ENCODE peak calls at places on chromosomes 13 and 19, in eight cellular contexts. R is left ventricle myocardium inferior, Q is tibial nerve, M is MCF 10A, K is cardiac muscle cell, X is fibroblast of pulmonary artery, J is right lobe of liver, W is WTC11. E is an unnamed sample.

GRCh38 chr13:51645154-51645650 is 60.9 kb downstream of the WDFY2 start:
- DNase-seq in M (peak; percentile 78), R (no peak), Q (no peak), J (no peak), W (no peak), X (peak; percentile 90), K (peak; percentile 91), E (no peak)

GRCh38 chr19:32373614-32374295 is 28.3 kb downstream of the ZNF507 start:
- DNase-seq in W (no peak), K (peak; percentile 99), M (peak; percentile 97), J (peak; percentile 73), X (peak; percentile 99), Q (no peak), R (no peak), E (no peak)

GRCh38 chr13:25217023-25217909 is 45.2 kb upstream of the AMER2 start:
- DNase-seq in J (no peak), W (no peak), Q (no peak), K (peak; percentile 39), X (peak; percentile 45), M (peak; percentile 25), R (no peak), E (no peak)

GRCh38 chr19:16914421-16914820 is 25.6 kb downstream of the F2RL3 start:
- DNase-seq in M (no peak), K (no peak), X (no peak), J (no peak), Q (no peak), R (no peak), W (no peak), E (peak; percentile 77)

GRCh38 chr13:31629085-31629785 is 110.1 kb upstream of the RXFP2 start:
- DNase-seq in Q (no peak), X (peak; percentile 31), W (no peak), J (no peak), R (no peak), M (peak; percentile 40), K (peak; percentile 41), E (no peak)

GRCh38 chr13:49063526-49063925 is 87.8 kb downstream of the FNDC3A start:
- DNase-seq in M (peak; percentile 47), Q (no peak), K (no peak), W (no peak), R (no peak), J (no peak), X (peak; percentile 36), E (no peak)

GRCh38 chr19:41597600-41598041 is 21.7 kb downstream of the CEACAM21 start:
- DNase-seq in M (peak; percentile 68), R (peak; percentile 22), Q (peak; percentile 81), X (peak; percentile 74), W (peak; percentile 80), J (peak; percentile 63), K (peak; percentile 76), E (no peak)

GRCh38 chr19:16608290-16608704 is 19.7 kb downstream of the MED26 start:
- DNase-seq in M (peak; percentile 69), W (no peak), J (no peak), K (peak; percentile 90), X (peak; percentile 90), Q (peak; percentile 84), R (no peak), E (no peak)

GRCh38 chr13:26168276-26168814 is 53.8 kb downstream of the RNF6 start:
- DNase-seq in Q (no peak), J (no peak), W (no peak), X (peak; percentile 31), M (no peak), R (no peak), K (peak; percentile 30), E (no peak)

GRCh38 chr19:8017808-8018207 is 12.4 kb upstream of the ELAVL1 start:
- DNase-seq in K (no peak), R (no peak), J (no peak), W (no peak), Q (no peak), X (no peak), M (no peak), E (no peak)

GRCh38 chr19:8324186-8325050 is 3.1 kb downstream of the RPS28 start:
- DNase-seq in M (peak; percentile 58), W (no peak), R (no peak), J (peak; percentile 71), Q (no peak), K (no peak), X (no peak), E (no peak)

GRCh38 chr13:73038064-73038463 is 20.7 kb upstream of the KLF5 start:
- DNase-seq in W (no peak), M (no peak), R (no peak), X (no peak), Q (no peak), K (no peak), J (no peak), E (no peak)

GRCh38 chr19:43316591-43317319 is 36.7 kb upstream of the CD177 start:
- DNase-seq in K (peak; percentile 15), R (no peak), M (peak; percentile 75), W (peak; percentile 81), J (no peak), X (peak; percentile 11), Q (no peak), E (no peak)

GRCh38 chr13:93116809-93117208 is 109.8 kb upstream of the GPC6 start:
- DNase-seq in J (no peak), W (no peak), X (no peak), K (no peak), R (no peak), Q (no peak), M (peak; percentile 3), E (no peak)
- TF ChIP-seq CTCF in J (no peak), W (no peak), X (no peak), K (no peak), R (no peak), Q (no peak), M (no peak), E (peak; percentile 53)

DNA sequence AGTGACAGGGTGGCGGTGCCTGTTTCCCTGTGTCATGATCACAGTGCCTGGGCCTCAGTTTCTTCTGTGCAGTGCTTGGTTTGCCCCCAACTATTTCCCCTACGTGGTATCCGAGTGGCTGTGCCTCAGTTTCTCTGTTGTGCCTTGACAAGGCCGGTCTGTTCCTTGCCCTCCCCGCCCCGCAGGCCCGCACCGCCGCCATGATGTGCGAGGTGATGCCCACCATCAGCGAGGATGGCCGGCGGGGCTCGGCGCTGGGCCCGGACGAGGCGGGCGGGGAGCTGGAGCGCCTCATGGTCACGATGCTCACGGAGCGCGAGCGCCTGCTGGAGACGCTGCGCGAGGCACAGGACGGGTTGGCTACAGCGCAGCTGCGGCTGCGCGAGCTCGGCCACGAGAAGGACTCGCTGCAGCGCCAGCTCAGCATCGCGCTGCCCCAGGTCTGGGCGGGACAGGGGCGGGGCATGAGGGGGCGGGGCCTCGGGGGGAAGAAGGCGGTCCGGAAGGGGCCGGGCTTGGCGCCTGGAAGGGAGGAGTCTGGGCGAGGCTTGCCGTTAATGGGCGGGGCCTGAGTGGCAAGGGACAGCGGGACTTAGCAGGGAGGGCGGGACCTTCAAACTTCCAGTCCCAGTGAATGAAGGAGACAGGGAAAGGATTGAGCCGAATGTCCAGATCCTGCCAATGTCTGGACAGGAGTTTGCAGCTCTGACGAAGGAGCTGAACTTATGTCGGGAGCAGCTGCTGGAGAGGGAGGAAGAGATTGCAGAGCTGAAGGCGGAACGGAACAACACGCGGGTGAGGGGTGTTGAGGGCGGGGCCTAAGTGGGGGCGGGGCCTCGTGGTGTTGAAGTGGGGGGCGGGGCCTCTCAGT is 8.6 kb downstream of the PPFIA3 start:
- DNase-seq in J (peak; percentile 98), M (peak; percentile 99), K (peak; percentile 98), Q (peak; percentile 91), W (peak; percentile 98), X (peak; percentile 97), R (peak; percentile 95), E (no peak)
- TF ChIP-seq CTCF in J (no peak), M (no peak), K (peak; percentile 17), Q (no peak), W (no peak), X (no peak), R (peak; percentile 38), E (peak; percentile 41)

GRCh38 chr13:99830931-99831330 is 140.6 kb downstream of the ZIC5 start:
- DNase-seq in X (no peak), K (no peak), R (no peak), M (no peak), Q (no peak), J (no peak), W (peak; percentile 46), E (no peak)
- TF ChIP-seq CTCF in X (no peak), K (no peak), R (no peak), M (no peak), Q (no peak), J (no peak), W (no peak), E (no peak)

DNA sequence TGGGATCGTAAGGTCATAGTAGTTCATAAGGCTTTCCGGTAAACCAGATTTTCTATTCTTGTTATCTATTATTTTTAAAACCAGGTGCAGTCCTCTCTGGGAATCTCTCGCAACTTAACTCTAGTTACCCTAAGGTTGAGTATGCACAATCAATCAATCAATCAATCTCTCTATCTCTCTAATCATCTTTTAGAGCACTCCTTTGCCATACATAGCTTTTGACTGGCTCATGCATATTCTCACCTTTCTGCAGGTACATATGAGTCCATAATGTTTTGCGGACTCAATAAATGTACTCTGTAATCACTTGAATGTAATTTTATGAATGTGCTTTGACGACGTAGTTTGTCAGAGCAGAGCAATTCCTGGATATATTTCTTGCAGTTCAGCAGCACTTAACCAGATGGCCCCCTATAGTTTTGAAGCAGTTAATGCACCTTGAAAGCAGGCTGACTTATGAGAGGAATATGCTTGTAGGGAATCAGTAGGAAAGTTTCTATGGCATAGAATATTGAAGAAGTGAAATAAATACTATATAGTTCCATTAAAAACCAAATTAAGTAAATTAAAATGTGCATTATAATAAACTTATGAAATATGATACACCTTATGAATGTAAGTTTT is 524.7 kb downstream of the GPC5 start:
- DNase-seq in M (peak; percentile 11), X (peak; percentile 5), W (no peak), R (no peak), K (peak; percentile 16), J (no peak), Q (no peak), E (no peak)
- TF ChIP-seq CTCF in M (no peak), X (no peak), W (no peak), R (peak; percentile 27), K (peak; percentile 25), J (no peak), Q (no peak), E (peak; percentile 46)

GRCh38 chr19:15262011-15262410 is 29.8 kb upstream of the EPHX3 start:
- DNase-seq in J (no peak), Q (no peak), K (no peak), M (no peak), W (no peak), X (no peak), R (no peak), E (no peak)

GRCh38 chr19:15257782-15258181 is 25.5 kb upstream of the EPHX3 start:
- DNase-seq in R (no peak), W (no peak), X (no peak), M (no peak), Q (no peak), J (no peak), K (no peak), E (no peak)

GRCh38 chr19:15263361-15263985 is 31.2 kb upstream of the EPHX3 start:
- DNase-seq in X (no peak), R (no peak), Q (no peak), W (no peak), J (no peak), M (no peak), K (no peak), E (no peak)

GRCh38 chr19:15259900-15260299 is 27.7 kb upstream of the EPHX3 start:
- DNase-seq in J (no peak), W (no peak), M (no peak), R (no peak), K (no peak), X (no peak), Q (no peak), E (no peak)

GRCh38 chr19:15260939-15261338 is 28.7 kb upstream of the EPHX3 start:
- DNase-seq in J (no peak), R (no peak), X (peak; percentile 33), M (peak; percentile 34), W (peak; percentile 34), K (no peak), Q (no peak), E (no peak)
- TF ChIP-seq CTCF in J (no peak), R (peak; percentile 22), X (peak; percentile 28), M (peak; percentile 17), W (no peak), K (peak; percentile 27), Q (no peak), E (peak; percentile 75)